ENCODE peak calls at places on chromosome 20, in seven cellular contexts. One of them, this sample, is unnamed. For H3K4me1, the result is how much of the 10 kb centered on the place peaks cover.

GRCh38 chr20:37342231-37343177 is 3.4 kb upstream of the SRC start:
- DNase-seq in left ventricle myocardium inferior: no peak
- DNase-seq in CD4-positive, alpha-beta memory T cell: no peak
- DNase-seq in astrocyte: no peak
- DNase-seq in tibial nerve: no peak
- DNase-seq in BE2C: peak
- DNase-seq in A673: no peak
- DNase-seq in this sample: peak

GRCh38 chr20:38424404-38424803 is 10.7 kb downstream of the SNHG17 start:
- DNase-seq in astrocyte: no peak
- DNase-seq in A673: no peak
- DNase-seq in BE2C: no peak
- DNase-seq in CD4-positive, alpha-beta memory T cell: no peak
- DNase-seq in left ventricle myocardium inferior: no peak
- DNase-seq in tibial nerve: no peak
- DNase-seq in this sample: no peak

GRCh38 chr20:36098364-36098763 is 56.2 kb upstream of the EPB41L1 start:
- DNase-seq in A673: no peak
- DNase-seq in CD4-positive, alpha-beta memory T cell: no peak
- DNase-seq in BE2C: no peak
- DNase-seq in astrocyte: peak
- DNase-seq in tibial nerve: no peak
- DNase-seq in left ventricle myocardium inferior: no peak
- DNase-seq in this sample: no peak

GRCh38 chr20:37846573-37846972 is 56.4 kb upstream of the VSTM2L start:
- DNase-seq in BE2C: no peak
- DNase-seq in astrocyte: no peak
- DNase-seq in tibial nerve: no peak
- DNase-seq in left ventricle myocardium inferior: no peak
- DNase-seq in A673: no peak
- DNase-seq in CD4-positive, alpha-beta memory T cell: no peak
- DNase-seq in this sample: no peak

GRCh38 chr20:46690219-46691111 is 1.2 kb upstream of the TP53RK start:
- DNase-seq in CD4-positive, alpha-beta memory T cell: no peak
- DNase-seq in astrocyte: peak
- DNase-seq in BE2C: no peak
- DNase-seq in A673: no peak
- DNase-seq in left ventricle myocardium inferior: no peak
- DNase-seq in tibial nerve: no peak
- DNase-seq in this sample: no peak

GRCh38 chr20:58645277-58645968 is 5.7 kb upstream of the STX16 start:
- DNase-seq in left ventricle myocardium inferior: no peak
- DNase-seq in CD4-positive, alpha-beta memory T cell: no peak
- DNase-seq in A673: no peak
- DNase-seq in astrocyte: peak
- DNase-seq in tibial nerve: no peak
- DNase-seq in BE2C: no peak
- DNase-seq in this sample: peak

GRCh38 chr20:9699181-9699580 is 139.7 kb downstream of the PAK5 start:
- DNase-seq in astrocyte: no peak
- DNase-seq in left ventricle myocardium inferior: no peak
- DNase-seq in CD4-positive, alpha-beta memory T cell: no peak
- DNase-seq in BE2C: no peak
- DNase-seq in tibial nerve: no peak
- DNase-seq in A673: no peak
- DNase-seq in this sample: no peak

GRCh38 chr20:34260208-34260942 is 19.2 kb downstream of the ASIP start:
- DNase-seq in left ventricle myocardium inferior: no peak
- DNase-seq in BE2C: no peak
- DNase-seq in A673: no peak
- DNase-seq in tibial nerve: no peak
- DNase-seq in astrocyte: no peak
- DNase-seq in CD4-positive, alpha-beta memory T cell: no peak
- DNase-seq in this sample: no peak

GRCh38 chr20:58795181-58795922 is 55.4 kb downstream of the GNAS-AS1 start:
- DNase-seq in BE2C: no peak
- DNase-seq in CD4-positive, alpha-beta memory T cell: no peak
- DNase-seq in astrocyte: no peak
- DNase-seq in tibial nerve: no peak
- DNase-seq in A673: no peak
- DNase-seq in left ventricle myocardium inferior: no peak
- DNase-seq in this sample: no peak

GRCh38 chr20:47466704-47467459 is 34.8 kb upstream of the NCOA3 start:
- DNase-seq in BE2C: no peak
- DNase-seq in left ventricle myocardium inferior: no peak
- DNase-seq in A673: no peak
- DNase-seq in tibial nerve: no peak
- DNase-seq in astrocyte: no peak
- DNase-seq in CD4-positive, alpha-beta memory T cell: no peak
- DNase-seq in this sample: no peak

GRCh38 chr20:30912006-30912660 is 345.3 kb upstream of the DEFB115 start:
- DNase-seq in tibial nerve: no peak
- DNase-seq in BE2C: no peak
- DNase-seq in CD4-positive, alpha-beta memory T cell: no peak
- DNase-seq in astrocyte: no peak
- DNase-seq in A673: no peak
- DNase-seq in left ventricle myocardium inferior: no peak
- DNase-seq in this sample: peak

GRCh38 chr20:13552061-13552460 is 86.7 kb downstream of the TASP1 start:
- DNase-seq in A673: no peak
- DNase-seq in tibial nerve: no peak
- DNase-seq in left ventricle myocardium inferior: no peak
- DNase-seq in astrocyte: peak
- DNase-seq in CD4-positive, alpha-beta memory T cell: no peak
- DNase-seq in BE2C: no peak
- DNase-seq in this sample: no peak

GRCh38 chr20:13554706-13555105 is 84.0 kb downstream of the TASP1 start:
- DNase-seq in tibial nerve: no peak
- DNase-seq in A673: no peak
- DNase-seq in astrocyte: peak
- DNase-seq in left ventricle myocardium inferior: no peak
- DNase-seq in BE2C: no peak
- DNase-seq in CD4-positive, alpha-beta memory T cell: no peak
- DNase-seq in this sample: no peak

GRCh38 chr20:51022803-51023616 is at the start of gene KCNG1:
- DNase-seq in BE2C: peak
- DNase-seq in left ventricle myocardium inferior: peak
- DNase-seq in astrocyte: peak
- DNase-seq in tibial nerve: no peak
- DNase-seq in CD4-positive, alpha-beta memory T cell: no peak
- DNase-seq in A673: peak
- DNase-seq in this sample: peak

GRCh38 chr20:17827759-17828559 is 128.2 kb downstream of the BANF2 start:
- DNase-seq in A673: no peak
- DNase-seq in BE2C: no peak
- DNase-seq in CD4-positive, alpha-beta memory T cell: no peak
- DNase-seq in tibial nerve: no peak
- DNase-seq in left ventricle myocardium inferior: no peak
- DNase-seq in astrocyte: no peak
- DNase-seq in this sample: no peak

GRCh38 chr20:41317536-41318270 is at the start of gene ZHX3:
- DNase-seq in A673: peak
- DNase-seq in BE2C: peak
- DNase-seq in left ventricle myocardium inferior: peak
- DNase-seq in tibial nerve: peak
- DNase-seq in astrocyte: peak
- DNase-seq in CD4-positive, alpha-beta memory T cell: peak
- DNase-seq in this sample: peak

GRCh38 chr20:43669332-43669731 is 2.4 kb downstream of the MYBL2 start:
- DNase-seq in astrocyte: peak
- DNase-seq in A673: no peak
- DNase-seq in BE2C: no peak
- DNase-seq in CD4-positive, alpha-beta memory T cell: no peak
- DNase-seq in tibial nerve: no peak
- DNase-seq in left ventricle myocardium inferior: no peak
- DNase-seq in this sample: no peak

GRCh38 chr20:38217791-38218565 is 42.6 kb downstream of the KIAA1755 start:
- DNase-seq in left ventricle myocardium inferior: peak
- DNase-seq in BE2C: no peak
- DNase-seq in tibial nerve: no peak
- DNase-seq in astrocyte: peak
- DNase-seq in A673: no peak
- DNase-seq in CD4-positive, alpha-beta memory T cell: no peak
- DNase-seq in this sample: peak

GRCh38 chr20:58864346-58864745 is 11.8 kb downstream of the GNAS start:
- DNase-seq in left ventricle myocardium inferior: no peak
- DNase-seq in tibial nerve: no peak
- DNase-seq in astrocyte: no peak
- DNase-seq in A673: no peak
- DNase-seq in CD4-positive, alpha-beta memory T cell: no peak
- DNase-seq in BE2C: no peak
- DNase-seq in this sample: no peak

GRCh38 chr20:4512891-4513550 is 208.7 kb upstream of the PRND start:
- DNase-seq in left ventricle myocardium inferior: no peak
- DNase-seq in A673: peak
- DNase-seq in CD4-positive, alpha-beta memory T cell: no peak
- DNase-seq in tibial nerve: no peak
- DNase-seq in astrocyte: peak
- DNase-seq in BE2C: no peak
- DNase-seq in this sample: peak

GRCh38 chr20:36434383-36434782 is 106.9 kb upstream of the MYL9 start:
- DNase-seq in CD4-positive, alpha-beta memory T cell: no peak
- DNase-seq in left ventricle myocardium inferior: no peak
- DNase-seq in A673: no peak
- DNase-seq in astrocyte: no peak
- DNase-seq in tibial nerve: no peak
- DNase-seq in BE2C: no peak
- DNase-seq in this sample: no peak

GRCh38 chr20:37207176-37207575 is 27.8 kb upstream of the MROH8 start:
- DNase-seq in CD4-positive, alpha-beta memory T cell: no peak
- DNase-seq in tibial nerve: no peak
- DNase-seq in left ventricle myocardium inferior: no peak
- DNase-seq in A673: no peak
- DNase-seq in astrocyte: no peak
- DNase-seq in BE2C: no peak
- DNase-seq in this sample: no peak

GRCh38 chr20:23856736-23857135 is 22.8 kb downstream of the CST5 start:
- DNase-seq in BE2C: no peak
- DNase-seq in A673: no peak
- DNase-seq in astrocyte: no peak
- DNase-seq in CD4-positive, alpha-beta memory T cell: no peak
- DNase-seq in tibial nerve: no peak
- DNase-seq in left ventricle myocardium inferior: no peak
- DNase-seq in this sample: no peak

GRCh38 chr20:36839150-36839549 is 36.8 kb upstream of the TLDC2 start:
- DNase-seq in CD4-positive, alpha-beta memory T cell: no peak
- DNase-seq in astrocyte: no peak
- DNase-seq in A673: no peak
- DNase-seq in left ventricle myocardium inferior: no peak
- DNase-seq in tibial nerve: no peak
- DNase-seq in BE2C: no peak
- DNase-seq in this sample: no peak

GRCh38 chr20:56151834-56152233 is 96.7 kb upstream of the MC3R start:
- DNase-seq in CD4-positive, alpha-beta memory T cell: no peak
- DNase-seq in astrocyte: no peak
- DNase-seq in left ventricle myocardium inferior: no peak
- DNase-seq in BE2C: no peak
- DNase-seq in tibial nerve: no peak
- DNase-seq in A673: no peak
- DNase-seq in this sample: no peak

DNA sequence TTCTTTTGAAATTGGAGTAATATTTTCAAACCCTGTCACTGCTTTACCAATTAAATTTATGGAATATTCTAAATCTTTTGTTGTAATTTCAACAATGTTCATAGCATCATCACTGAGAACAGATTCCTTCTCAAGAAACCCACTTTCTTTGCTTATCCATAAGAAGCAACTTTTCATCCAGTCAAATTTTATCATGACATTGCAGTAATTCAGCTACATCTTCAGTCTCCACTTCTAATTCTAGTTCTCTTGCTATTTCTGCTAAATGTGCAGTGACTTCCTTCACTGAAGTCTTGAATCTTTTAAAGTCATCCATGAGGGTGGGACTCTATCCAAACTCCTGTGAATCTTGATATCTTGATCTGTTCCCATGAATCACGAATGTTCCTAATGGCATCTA is 132.4 kb downstream of the INSM1 start:
- DNase-seq in BE2C: no peak
- DNase-seq in left ventricle myocardium inferior: no peak
- DNase-seq in A673: no peak
- DNase-seq in tibial nerve: no peak
- DNase-seq in astrocyte: no peak
- DNase-seq in CD4-positive, alpha-beta memory T cell: no peak
- DNase-seq in this sample: no peak
- H3K4me1 ChIP-seq in BE2C: under half
- H3K4me1 ChIP-seq in left ventricle myocardium inferior: under half
- H3K4me1 ChIP-seq in A673: under half
- H3K4me1 ChIP-seq in tibial nerve: under half
- H3K4me1 ChIP-seq in astrocyte: under half
- H3K4me1 ChIP-seq in CD4-positive, alpha-beta memory T cell: under half
- H3K4me1 ChIP-seq in this sample: under half

GRCh38 chr20:6683346-6683977 is 84.0 kb upstream of the BMP2 start:
- DNase-seq in astrocyte: no peak
- DNase-seq in A673: no peak
- DNase-seq in tibial nerve: no peak
- DNase-seq in BE2C: no peak
- DNase-seq in CD4-positive, alpha-beta memory T cell: no peak
- DNase-seq in left ventricle myocardium inferior: no peak
- DNase-seq in this sample: no peak
- H3K4me1 ChIP-seq in astrocyte: under half
- H3K4me1 ChIP-seq in A673: under half
- H3K4me1 ChIP-seq in tibial nerve: under half
- H3K4me1 ChIP-seq in BE2C: under half
- H3K4me1 ChIP-seq in CD4-positive, alpha-beta memory T cell: under half
- H3K4me1 ChIP-seq in left ventricle myocardium inferior: under half
- H3K4me1 ChIP-seq in this sample: under half

GRCh38 chr20:32064667-32065066 is 12.6 kb downstream of the HCK start:
- DNase-seq in astrocyte: no peak
- DNase-seq in A673: no peak
- DNase-seq in left ventricle myocardium inferior: no peak
- DNase-seq in CD4-positive, alpha-beta memory T cell: no peak
- DNase-seq in tibial nerve: no peak
- DNase-seq in BE2C: no peak
- DNase-seq in this sample: no peak
- H3K4me1 ChIP-seq in astrocyte: under half
- H3K4me1 ChIP-seq in A673: under half
- H3K4me1 ChIP-seq in left ventricle myocardium inferior: under half
- H3K4me1 ChIP-seq in CD4-positive, alpha-beta memory T cell: under half
- H3K4me1 ChIP-seq in tibial nerve: under half
- H3K4me1 ChIP-seq in BE2C: under half
- H3K4me1 ChIP-seq in this sample: under half

GRCh38 chr20:62365814-62366369 is 1.2 kb downstream of the LAMA5 start:
- DNase-seq in CD4-positive, alpha-beta memory T cell: no peak
- DNase-seq in BE2C: peak
- DNase-seq in tibial nerve: no peak
- DNase-seq in astrocyte: no peak
- DNase-seq in A673: peak
- DNase-seq in left ventricle myocardium inferior: peak
- DNase-seq in this sample: no peak

GRCh38 chr20:62366370-62367135 is 559 bp downstream of the LAMA5 start:
- DNase-seq in left ventricle myocardium inferior: peak
- DNase-seq in A673: no peak
- DNase-seq in BE2C: peak
- DNase-seq in astrocyte: no peak
- DNase-seq in tibial nerve: no peak
- DNase-seq in CD4-positive, alpha-beta memory T cell: no peak
- DNase-seq in this sample: no peak

GRCh38 chr20:62363920-62364851 is 2.9 kb downstream of the LAMA5 start:
- DNase-seq in BE2C: peak
- DNase-seq in astrocyte: no peak
- DNase-seq in CD4-positive, alpha-beta memory T cell: no peak
- DNase-seq in tibial nerve: no peak
- DNase-seq in A673: no peak
- DNase-seq in left ventricle myocardium inferior: peak
- DNase-seq in this sample: no peak

GRCh38 chr20:62362991-62363919 is 3.9 kb downstream of the LAMA5 start:
- DNase-seq in tibial nerve: no peak
- DNase-seq in left ventricle myocardium inferior: peak
- DNase-seq in BE2C: peak
- DNase-seq in astrocyte: no peak
- DNase-seq in CD4-positive, alpha-beta memory T cell: no peak
- DNase-seq in A673: no peak
- DNase-seq in this sample: no peak

GRCh38 chr20:62364911-62365736 is 2.0 kb downstream of the LAMA5 start:
- DNase-seq in left ventricle myocardium inferior: peak
- DNase-seq in astrocyte: no peak
- DNase-seq in BE2C: peak
- DNase-seq in A673: no peak
- DNase-seq in CD4-positive, alpha-beta memory T cell: no peak
- DNase-seq in tibial nerve: no peak
- DNase-seq in this sample: no peak
- H3K4me1 ChIP-seq in left ventricle myocardium inferior: half or more
- H3K4me1 ChIP-seq in astrocyte: half or more
- H3K4me1 ChIP-seq in BE2C: under half
- H3K4me1 ChIP-seq in A673: under half
- H3K4me1 ChIP-seq in CD4-positive, alpha-beta memory T cell: under half
- H3K4me1 ChIP-seq in tibial nerve: under half
- H3K4me1 ChIP-seq in this sample: half or more